ENCODE peak calls at places on chromosomes 3 and 15, in seven cellular contexts. N is activated gamma-delta T cell treated with Interleukin-2 at 50 U/mL for 16 hours; Z is Calu3; D is HFFc6; K is stimulated activated CD4-positive, alpha-beta T cell treated with anti-CD3 and anti-CD28 coated beads, Interleukin-12 subunit alpha, Interleukin-12 subunit beta, amount 100 ng/mL, for 4 hours; A is GDM1; Y is Caco-2. H is an unnamed sample.

GRCh38 chr3:128922804-128923459 is 43.5 kb downstream of the ACAD9 start:
- DNase-seq in N (peak), Z (no peak), D (no peak), K (peak), A (no peak), Y (no peak), H (no peak)

GRCh38 chr15:92141607-92142006 is 252.1 kb upstream of the ST8SIA2 start:
- DNase-seq in N (no peak), Z (no peak), D (no peak), K (no peak), A (no peak), Y (no peak), H (no peak)

GRCh38 chr3:174270841-174271240 is 588.3 kb upstream of the NAALADL2 start:
- DNase-seq in N (no peak), Z (no peak), D (peak), K (no peak), A (no peak), Y (no peak), H (no peak)

GRCh38 chr3:115007966-115008365 is 139.1 kb downstream of the ZBTB20 start:
- DNase-seq in N (no peak), Z (no peak), D (no peak), K (no peak), A (no peak), Y (no peak), H (no peak)

GRCh38 chr15:88976656-88977055 is 63.5 kb upstream of the MFGE8 start:
- DNase-seq in N (no peak), Z (no peak), D (no peak), K (no peak), A (no peak), Y (no peak), H (no peak)

GRCh38 chr3:45807133-45807532 is 10.8 kb upstream of the SLC6A20 start:
- DNase-seq in N (no peak), Z (no peak), D (no peak), K (no peak), A (no peak), Y (no peak), H (no peak)

GRCh38 chr3:157354254-157354653 is 82.4 kb upstream of the PTX3 start:
- DNase-seq in N (no peak), Z (no peak), D (no peak), K (no peak), A (no peak), Y (no peak), H (no peak)

GRCh38 chr3:186268616-186269448 is 93.2 kb downstream of the DGKG start:
- DNase-seq in N (no peak), Z (peak), D (peak), K (no peak), A (no peak), Y (peak), H (no peak)

GRCh38 chr15:79522656-79523055 is 90.5 kb downstream of the MINAR1 start:
- DNase-seq in N (no peak), Z (no peak), D (no peak), K (no peak), A (no peak), Y (no peak), H (no peak)

GRCh38 chr3:195209836-195210551 is 61.0 kb downstream of the XXYLT1 start:
- DNase-seq in N (no peak), Z (no peak), D (peak), K (no peak), A (no peak), Y (no peak), H (no peak)

GRCh38 chr3:32956750-32957570 is 5.5 kb downstream of the CCR4 start:
- DNase-seq in N (no peak), Z (no peak), D (no peak), K (no peak), A (no peak), Y (no peak), H (no peak)

GRCh38 chr3:57877116-57877515 is 121.0 kb downstream of the SLMAP start:
- DNase-seq in N (no peak), Z (no peak), D (no peak), K (no peak), A (no peak), Y (no peak), H (no peak)

GRCh38 chr15:99717129-99718024 is 15.9 kb downstream of the LYSMD4 start:
- DNase-seq in N (no peak), Z (no peak), D (no peak), K (no peak), A (no peak), Y (no peak), H (no peak)

GRCh38 chr3:49841126-49841525 is 15.2 kb downstream of the TRAIP start:
- DNase-seq in N (no peak), Z (peak), D (peak), K (no peak), A (peak), Y (peak), H (no peak)

GRCh38 chr3:128319107-128319506 is 147.6 kb downstream of the DNAJB8 start:
- DNase-seq in N (no peak), Z (no peak), D (no peak), K (no peak), A (no peak), Y (no peak), H (no peak)

GRCh38 chr3:179840985-179841384 is 188.1 kb downstream of the USP13 start:
- DNase-seq in N (no peak), Z (peak), D (peak), K (no peak), A (no peak), Y (no peak), H (no peak)

GRCh38 chr15:42100021-42100800 is 5.8 kb upstream of the PLA2G4D start:
- DNase-seq in N (no peak), Z (no peak), D (no peak), K (no peak), A (no peak), Y (no peak), H (no peak)

GRCh38 chr15:95709959-95710695 is 620.4 kb upstream of the NR2F2 start:
- DNase-seq in N (no peak), Z (no peak), D (no peak), K (no peak), A (no peak), Y (no peak), H (no peak)

GRCh38 chr3:65999606-66000005 is 39.1 kb downstream of the MAGI1 start:
- DNase-seq in N (no peak), Z (peak), D (no peak), K (no peak), A (no peak), Y (no peak), H (no peak)

GRCh38 chr3:126126811-126127431 is 43.0 kb upstream of the SLC41A3 start:
- DNase-seq in N (no peak), Z (no peak), D (no peak), K (no peak), A (no peak), Y (no peak), H (no peak)

GRCh38 chr3:184717608-184717995 is 5.7 kb upstream of the MAGEF1 start:
- DNase-seq in N (no peak), Z (no peak), D (no peak), K (no peak), A (no peak), Y (no peak), H (no peak)

GRCh38 chr3:129521702-129522101 is 6.7 kb upstream of the RHO start:
- DNase-seq in N (no peak), Z (no peak), D (no peak), K (no peak), A (no peak), Y (no peak), H (no peak)

GRCh38 chr15:77393471-77393840 is 26.4 kb downstream of the PEAK1 start:
- DNase-seq in N (no peak), Z (no peak), D (peak), K (no peak), A (no peak), Y (no peak), H (no peak)

GRCh38 chr3:150183619-150184425 is 213.1 kb upstream of the PFN2 start:
- DNase-seq in N (peak), Z (peak), D (peak), K (peak), A (peak), Y (peak), H (peak)

GRCh38 chr3:13587442-13587841 is 38.5 kb downstream of the FBLN2 start:
- DNase-seq in N (no peak), Z (no peak), D (no peak), K (no peak), A (no peak), Y (peak), H (no peak)

GRCh38 chr3:89925976-89926375 is 818.6 kb downstream of the EPHA3 start:
- DNase-seq in N (no peak), Z (no peak), D (no peak), K (no peak), A (no peak), Y (no peak), H (no peak)

GRCh38 chr3:169674090-169674489 is 10.6 kb upstream of the MECOM start:
- DNase-seq in N (no peak), Z (no peak), D (no peak), K (no peak), A (no peak), Y (no peak), H (no peak)

GRCh38 chr3:149330609-149331008 is 2.8 kb downstream of the TM4SF18 start:
- DNase-seq in N (no peak), Z (peak), D (peak), K (no peak), A (no peak), Y (no peak), H (no peak)

GRCh38 chr3:64455351-64455750 is 230.1 kb upstream of the PRICKLE2 start:
- DNase-seq in N (no peak), Z (no peak), D (no peak), K (no peak), A (no peak), Y (no peak), H (no peak)

GRCh38 chr3:33544126-33544525 is 103.9 kb upstream of the UBP1 start:
- DNase-seq in N (no peak), Z (no peak), D (peak), K (no peak), A (no peak), Y (no peak), H (no peak)

GRCh38 chr3:123258811-123259420 is 57.2 kb downstream of the SEC22A start:
- DNase-seq in N (no peak), Z (no peak), D (peak), K (no peak), A (no peak), Y (peak), H (no peak)

GRCh38 chr15:40342421-40343313 is 1.9 kb upstream of the CCDC9B start:
- DNase-seq in N (no peak), Z (no peak), D (peak), K (no peak), A (no peak), Y (no peak), H (no peak)

GRCh38 chr15:33226559-33227181 is 32.2 kb upstream of the FMN1 start:
- DNase-seq in N (peak), Z (peak), D (peak), K (peak), A (peak), Y (peak), H (no peak)

GRCh38 chr3:129022114-129022994 is 21.2 kb downstream of the EFCC1 start:
- DNase-seq in N (no peak), Z (no peak), D (no peak), K (no peak), A (no peak), Y (no peak), H (no peak)

GRCh38 chr15:75171408-75171807 is 30.3 kb upstream of the C15orf39 start:
- DNase-seq in N (no peak), Z (peak), D (peak), K (no peak), A (peak), Y (no peak), H (no peak)

GRCh38 chr3:101179637-101180036 is 140.7 kb downstream of the IMPG2 start:
- DNase-seq in N (no peak), Z (no peak), D (peak), K (no peak), A (no peak), Y (no peak), H (no peak)

GRCh38 chr15:55872471-55872870 is 120.9 kb downstream of the NEDD4 start:
- DNase-seq in N (no peak), Z (no peak), D (no peak), K (no peak), A (no peak), Y (no peak), H (no peak)